ENCODE peak calls at places on chromosome 15, in four cellular contexts. One of them, this sample, is unnamed.

GRCh38 chr15:63301088-63301487 is 23.7 kb downstream of the APH1B start:
- DNase-seq in H1: no peak
- DNase-seq in breast epithelium: no peak
- DNase-seq in Panc1: no peak
- DNase-seq in this sample: no peak

GRCh38 chr15:83983634-83984458 is 251.7 kb upstream of the GOLGA6L4 start:
- DNase-seq in Panc1: no peak
- DNase-seq in H1: no peak
- DNase-seq in breast epithelium: no peak
- DNase-seq in this sample: no peak

GRCh38 chr15:79008666-79009065 is 63.8 kb upstream of the CTSH start:
- DNase-seq in breast epithelium: no peak
- DNase-seq in H1: no peak
- DNase-seq in Panc1: no peak
- DNase-seq in this sample: no peak

GRCh38 chr15:63313866-63314265 is 36.5 kb downstream of the APH1B start:
- DNase-seq in breast epithelium: no peak
- DNase-seq in H1: no peak
- DNase-seq in Panc1: no peak
- DNase-seq in this sample: no peak

GRCh38 chr15:39828374-39828931 is 45.8 kb upstream of the FSIP1 start:
- DNase-seq in H1: no peak
- DNase-seq in breast epithelium: no peak
- DNase-seq in Panc1: no peak
- DNase-seq in this sample: no peak

GRCh38 chr15:98930591-98930990 is 77.0 kb downstream of the PGPEP1L start:
- DNase-seq in H1: no peak
- DNase-seq in breast epithelium: no peak
- DNase-seq in Panc1: no peak
- DNase-seq in this sample: no peak

GRCh38 chr15:99257107-99257750 is 5.9 kb downstream of the LRRC28 start:
- DNase-seq in H1: no peak
- DNase-seq in breast epithelium: no peak
- DNase-seq in Panc1: no peak
- DNase-seq in this sample: no peak

GRCh38 chr15:39855400-39855799 is 64.7 kb downstream of the GPR176 start:
- DNase-seq in H1: no peak
- DNase-seq in Panc1: no peak
- DNase-seq in breast epithelium: no peak
- DNase-seq in this sample: no peak

GRCh38 chr15:35444557-35445204 is 101.3 kb downstream of the DPH6 start:
- DNase-seq in breast epithelium: no peak
- DNase-seq in H1: no peak
- DNase-seq in Panc1: peak
- DNase-seq in this sample: no peak

GRCh38 chr15:62647195-62647865 is 395.2 kb upstream of the TPM1 start:
- DNase-seq in Panc1: peak
- DNase-seq in H1: no peak
- DNase-seq in breast epithelium: peak
- DNase-seq in this sample: no peak

GRCh38 chr15:98077186-98077585 is 116.7 kb downstream of the ARRDC4 start:
- DNase-seq in Panc1: no peak
- DNase-seq in H1: no peak
- DNase-seq in breast epithelium: no peak
- DNase-seq in this sample: no peak

GRCh38 chr15:36671017-36671416 is 91.6 kb downstream of the CDIN1 start:
- DNase-seq in H1: no peak
- DNase-seq in Panc1: no peak
- DNase-seq in breast epithelium: no peak
- DNase-seq in this sample: no peak

GRCh38 chr15:59410448-59410896 is 27.5 kb upstream of the FAM81A start:
- DNase-seq in H1: no peak
- DNase-seq in breast epithelium: no peak
- DNase-seq in Panc1: no peak
- DNase-seq in this sample: no peak

GRCh38 chr15:44328135-44328534 is 39.6 kb downstream of the GOLM2 start:
- DNase-seq in H1: no peak
- DNase-seq in Panc1: no peak
- DNase-seq in breast epithelium: no peak
- DNase-seq in this sample: no peak

GRCh38 chr15:38920966-38921365 is 356.4 kb upstream of the RASGRP1 start:
- DNase-seq in breast epithelium: no peak
- DNase-seq in H1: no peak
- DNase-seq in Panc1: no peak
- DNase-seq in this sample: no peak

GRCh38 chr15:39242345-39242744 is 338.5 kb upstream of the THBS1 start:
- DNase-seq in H1: no peak
- DNase-seq in Panc1: no peak
- DNase-seq in breast epithelium: peak
- DNase-seq in this sample: no peak

DNA sequence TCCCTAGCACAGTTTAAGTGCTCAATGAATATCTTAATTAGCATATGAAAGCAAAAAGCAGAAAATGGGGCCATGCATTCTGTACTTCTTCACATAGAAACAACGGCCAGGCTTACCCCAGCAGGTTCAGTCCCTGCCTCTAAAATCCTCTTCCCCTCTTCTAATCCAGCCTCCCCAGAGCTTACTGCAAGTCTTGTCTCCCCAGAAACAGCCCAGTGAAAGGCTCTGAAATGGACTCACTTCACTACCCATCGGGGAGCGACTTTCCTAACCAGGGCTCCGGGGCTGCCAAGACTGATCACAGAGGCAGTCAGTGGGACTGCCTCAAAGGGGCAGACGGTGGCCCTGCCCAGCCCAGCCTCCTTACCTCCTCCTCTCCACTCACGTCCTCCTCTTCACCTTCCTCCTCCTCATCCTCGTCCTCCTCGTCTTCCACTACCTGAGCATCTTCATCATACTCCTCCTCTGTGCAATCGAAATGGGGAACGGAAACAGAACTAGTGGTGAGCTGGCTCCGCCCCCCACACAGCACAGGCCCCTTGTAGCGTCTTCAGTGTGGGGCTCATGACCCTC is 38.0 kb downstream of the ANP32A start:
- DNase-seq in Panc1: no peak
- DNase-seq in H1: no peak
- DNase-seq in breast epithelium: no peak
- DNase-seq in this sample: no peak
- TF ChIP-seq POLR2AphosphoS5 in Panc1: no peak
- TF ChIP-seq POLR2AphosphoS5 in H1: no peak
- TF ChIP-seq POLR2AphosphoS5 in breast epithelium: no peak
- TF ChIP-seq POLR2AphosphoS5 in this sample: no peak

GRCh38 chr15:85545185-85545584 is 164.8 kb downstream of the AKAP13 start:
- DNase-seq in Panc1: no peak
- DNase-seq in H1: no peak
- DNase-seq in breast epithelium: no peak
- DNase-seq in this sample: no peak
- H3K4me3 ChIP-seq in Panc1: no peak
- H3K4me3 ChIP-seq in H1: no peak
- H3K4me3 ChIP-seq in breast epithelium: no peak
- H3K4me3 ChIP-seq in this sample: no peak

GRCh38 chr15:52011711-52012144 is 7.3 kb upstream of the MAPK6 start:
- DNase-seq in breast epithelium: no peak
- DNase-seq in H1: no peak
- DNase-seq in Panc1: no peak
- DNase-seq in this sample: no peak
- TF ChIP-seq POLR2AphosphoS5 in breast epithelium: no peak
- TF ChIP-seq POLR2AphosphoS5 in H1: no peak
- TF ChIP-seq POLR2AphosphoS5 in Panc1: no peak
- TF ChIP-seq POLR2AphosphoS5 in this sample: peak

GRCh38 chr15:41689834-41690233 is 29.6 kb downstream of the MGA start:
- DNase-seq in breast epithelium: no peak
- DNase-seq in H1: no peak
- DNase-seq in Panc1: no peak
- DNase-seq in this sample: no peak

GRCh38 chr15:41690636-41691035 is 30.4 kb downstream of the MGA start:
- DNase-seq in breast epithelium: no peak
- DNase-seq in Panc1: no peak
- DNase-seq in H1: no peak
- DNase-seq in this sample: no peak

GRCh38 chr15:41693757-41694156 is 33.6 kb downstream of the MGA start:
- DNase-seq in H1: no peak
- DNase-seq in Panc1: no peak
- DNase-seq in breast epithelium: no peak
- DNase-seq in this sample: no peak

GRCh38 chr15:41691471-41691870 is 31.3 kb downstream of the MGA start:
- DNase-seq in breast epithelium: no peak
- DNase-seq in Panc1: no peak
- DNase-seq in H1: no peak
- DNase-seq in this sample: no peak

DNA sequence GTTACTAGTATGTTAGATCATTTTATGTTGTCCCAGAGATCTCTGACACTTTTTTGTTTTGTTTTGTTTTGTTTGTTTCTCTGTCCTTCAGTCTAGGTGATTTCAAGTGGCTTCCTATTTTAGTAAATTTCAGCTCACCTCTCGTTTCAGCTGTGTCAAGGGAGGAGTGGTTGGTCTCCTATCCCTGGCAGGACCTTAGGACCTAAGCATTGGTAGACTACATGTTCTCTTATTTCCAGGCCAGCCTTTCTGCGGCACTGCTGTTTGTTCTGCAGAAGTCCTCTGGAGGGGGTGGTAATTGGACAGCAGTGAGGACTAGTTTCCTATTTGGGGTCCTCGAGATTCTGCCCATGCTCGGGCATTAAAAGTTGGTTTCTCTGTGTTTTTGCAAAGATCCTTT is 31.8 kb downstream of the MGA start:
- DNase-seq in Panc1: no peak
- DNase-seq in H1: no peak
- DNase-seq in breast epithelium: no peak
- DNase-seq in this sample: no peak
- H3K4me3 ChIP-seq in Panc1: no peak
- H3K4me3 ChIP-seq in H1: no peak
- H3K4me3 ChIP-seq in breast epithelium: no peak
- H3K4me3 ChIP-seq in this sample: no peak

GRCh38 chr15:70329179-70329578 is 231.5 kb upstream of the TLE3 start:
- DNase-seq in Panc1: no peak
- DNase-seq in breast epithelium: no peak
- DNase-seq in H1: no peak
- DNase-seq in this sample: no peak
- TF ChIP-seq POLR2AphosphoS5 in Panc1: no peak
- TF ChIP-seq POLR2AphosphoS5 in breast epithelium: peak
- TF ChIP-seq POLR2AphosphoS5 in H1: no peak
- TF ChIP-seq POLR2AphosphoS5 in this sample: no peak

GRCh38 chr15:50114381-50114780 is 4.7 kb downstream of the ATP8B4 start:
- DNase-seq in Panc1: no peak
- DNase-seq in breast epithelium: no peak
- DNase-seq in H1: no peak
- DNase-seq in this sample: peak

GRCh38 chr15:50113187-50113505 is 5.9 kb downstream of the ATP8B4 start:
- DNase-seq in Panc1: no peak
- DNase-seq in breast epithelium: no peak
- DNase-seq in H1: no peak
- DNase-seq in this sample: no peak

GRCh38 chr15:50109086-50109987 is 9.7 kb downstream of the ATP8B4 start:
- DNase-seq in breast epithelium: no peak
- DNase-seq in H1: no peak
- DNase-seq in Panc1: no peak
- DNase-seq in this sample: no peak

GRCh38 chr15:50116477-50116876 is 2.6 kb downstream of the ATP8B4 start:
- DNase-seq in breast epithelium: no peak
- DNase-seq in H1: peak
- DNase-seq in Panc1: no peak
- DNase-seq in this sample: no peak

GRCh38 chr15:50112488-50113186 is 6.4 kb downstream of the ATP8B4 start:
- DNase-seq in breast epithelium: no peak
- DNase-seq in H1: no peak
- DNase-seq in Panc1: no peak
- DNase-seq in this sample: no peak
- H3K4me3 ChIP-seq in breast epithelium: peak
- H3K4me3 ChIP-seq in H1: no peak
- H3K4me3 ChIP-seq in Panc1: no peak
- H3K4me3 ChIP-seq in this sample: no peak

GRCh38 chr15:65773386-65774111 is 18.5 kb downstream of the DENND4A start:
- DNase-seq in H1: no peak
- DNase-seq in breast epithelium: no peak
- DNase-seq in Panc1: no peak
- DNase-seq in this sample: no peak
- TF ChIP-seq POLR2AphosphoS5 in H1: no peak
- TF ChIP-seq POLR2AphosphoS5 in breast epithelium: no peak
- TF ChIP-seq POLR2AphosphoS5 in Panc1: no peak
- TF ChIP-seq POLR2AphosphoS5 in this sample: no peak

GRCh38 chr15:67834593-67835348 is 5.1 kb downstream of the RNU6-1 start:
- DNase-seq in breast epithelium: no peak
- DNase-seq in H1: peak
- DNase-seq in Panc1: no peak
- DNase-seq in this sample: peak
- H3K4me3 ChIP-seq in breast epithelium: peak
- H3K4me3 ChIP-seq in H1: peak
- H3K4me3 ChIP-seq in Panc1: peak
- H3K4me3 ChIP-seq in this sample: peak

DNA sequence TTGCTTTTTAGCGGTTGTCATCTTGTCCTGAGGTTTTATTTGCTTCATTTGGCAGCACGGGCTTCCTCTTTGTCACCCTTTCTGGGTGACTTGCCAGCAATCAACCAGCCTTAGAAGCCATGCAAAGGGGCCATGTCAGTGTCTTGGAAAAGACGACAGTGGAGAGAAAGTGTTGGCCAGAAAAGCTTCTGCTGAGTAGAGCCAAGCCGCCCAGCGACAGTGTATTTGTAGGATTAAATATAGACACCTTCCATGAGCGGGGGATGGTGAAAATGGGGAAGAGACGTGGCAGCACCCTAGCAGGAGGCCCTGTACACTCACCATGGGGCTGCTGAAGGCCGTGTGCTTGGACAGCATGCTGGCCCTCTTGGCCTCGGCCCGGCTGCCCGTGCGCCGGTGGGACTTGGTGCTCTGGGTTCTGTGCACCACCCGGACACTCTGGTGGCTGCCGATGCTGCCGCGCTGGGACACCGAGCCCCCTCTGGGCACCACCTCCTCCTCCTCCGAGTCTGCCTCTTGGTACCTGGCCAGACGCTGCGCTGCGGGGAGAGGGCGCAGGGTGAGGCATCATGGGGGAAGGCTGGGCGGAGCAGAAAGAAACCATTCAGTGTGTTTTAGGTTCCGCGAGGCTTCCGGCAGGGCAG is 145.1 kb downstream of the ATP10A start:
- DNase-seq in Panc1: no peak
- DNase-seq in H1: no peak
- DNase-seq in breast epithelium: no peak
- DNase-seq in this sample: peak
- TF ChIP-seq POLR2AphosphoS5 in Panc1: no peak
- TF ChIP-seq POLR2AphosphoS5 in H1: no peak
- TF ChIP-seq POLR2AphosphoS5 in breast epithelium: no peak
- TF ChIP-seq POLR2AphosphoS5 in this sample: no peak

DNA sequence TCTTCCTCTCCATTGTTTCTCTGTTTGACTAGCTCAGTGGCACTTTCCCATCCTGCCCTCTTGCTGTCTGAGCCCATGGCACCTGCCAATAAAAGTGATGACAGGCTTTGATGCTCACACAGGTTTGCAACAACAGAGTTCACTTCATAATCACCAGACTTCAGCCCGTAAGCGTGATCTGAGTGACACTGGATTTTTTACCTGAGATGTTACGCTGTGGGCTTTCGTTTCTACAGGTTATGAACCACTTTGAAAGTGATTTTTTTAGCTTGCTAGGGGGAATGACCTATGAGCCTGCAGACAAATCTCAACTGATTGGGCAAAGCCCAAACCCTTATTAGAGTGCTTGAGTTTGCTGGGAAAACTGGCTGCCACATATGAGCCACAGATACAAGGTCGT is 173.9 kb upstream of the ICE2 start:
- DNase-seq in Panc1: no peak
- DNase-seq in H1: no peak
- DNase-seq in breast epithelium: no peak
- DNase-seq in this sample: no peak
- H3K4me3 ChIP-seq in Panc1: no peak
- H3K4me3 ChIP-seq in H1: no peak
- H3K4me3 ChIP-seq in breast epithelium: no peak
- H3K4me3 ChIP-seq in this sample: no peak